ENCODE peak calls at places on chromosome 1, in eight cellular contexts. H is IMR-90, C is PC-9, G is endothelial cell of umbilical vein, A is PC-3, K is SK-N-SH, Q is fibroblast of lung, R is hepatocyte. U is an unnamed sample.

GRCh38 chr1:77469311-77469710 is 187.5 kb downstream of the AK5 start:
- DNase-seq in H (peak; percentile 7), C (no peak), G (no peak), A (no peak), K (no peak), Q (no peak), R (no peak), U (no peak)

GRCh38 chr1:26784023-26784871 is 3.5 kb upstream of the PIGV start:
- DNase-seq in H (peak; percentile 80), C (peak; percentile 80), G (peak; percentile 60), A (peak; percentile 54), K (no peak), Q (peak; percentile 98), R (peak; percentile 80), U (peak; percentile 34)

GRCh38 chr1:48341221-48341620 is 118.7 kb downstream of the SLC5A9 start:
- DNase-seq in H (peak; percentile 3), C (no peak), G (peak; percentile 54), A (peak; percentile 25), K (no peak), Q (no peak), R (no peak), U (peak; percentile 41)

GRCh38 chr1:170095976-170096725 is 21.7 kb upstream of the KIFAP3 start:
- DNase-seq in H (no peak), C (no peak), G (no peak), A (no peak), K (no peak), Q (no peak), R (no peak), U (no peak)

GRCh38 chr1:20362856-20363255 is 72.2 kb downstream of the VWA5B1 start:
- DNase-seq in H (no peak), C (no peak), G (no peak), A (no peak), K (no peak), Q (no peak), R (no peak), U (no peak)

GRCh38 chr1:69221492-69221990 is 346.2 kb upstream of the LRRC7 start:
- DNase-seq in H (no peak), C (no peak), G (no peak), A (no peak), K (peak; percentile 20), Q (no peak), R (no peak), U (no peak)

GRCh38 chr1:21931171-21932093 is 5.7 kb downstream of the HSPG2 start:
- DNase-seq in H (peak; percentile 88), C (peak; percentile 87), G (peak; percentile 70), A (peak; percentile 58), K (no peak), Q (peak; percentile 88), R (peak; percentile 86), U (peak; percentile 91)

GRCh38 chr1:69898403-69898947 is 306.9 kb downstream of the LRRC40 start:
- DNase-seq in H (no peak), C (no peak), G (no peak), A (no peak), K (peak; percentile 41), Q (no peak), R (no peak), U (no peak)

GRCh38 chr1:198657550-198658064 is 18.8 kb downstream of the PTPRC start:
- DNase-seq in H (peak; percentile 98), C (peak; percentile 93), G (peak; percentile 66), A (peak; percentile 97), K (no peak), Q (peak; percentile 96), R (peak; percentile 59), U (peak; percentile 100)

GRCh38 chr1:117067528-117068370 is 7.6 kb downstream of the TTF2 start:
- DNase-seq in H (peak; percentile 70), C (peak; percentile 48), G (peak; percentile 51), A (peak; percentile 65), K (peak; percentile 70), Q (peak; percentile 73), R (peak; percentile 81), U (peak; percentile 33)

GRCh38 chr1:96962807-96963206 is 241.2 kb downstream of the PTBP2 start:
- DNase-seq in H (peak; percentile 31), C (peak; percentile 64), G (no peak), A (peak; percentile 79), K (no peak), Q (peak; percentile 6), R (peak; percentile 47), U (peak; percentile 87)

GRCh38 chr1:99680258-99680657 is 34.3 kb downstream of the PALMD start:
- DNase-seq in H (peak; percentile 43), C (no peak), G (peak; percentile 58), A (peak; percentile 25), K (no peak), Q (peak; percentile 41), R (no peak), U (peak; percentile 69)

GRCh38 chr1:52769346-52770033 is 43.2 kb downstream of the ZYG11B start:
- DNase-seq in H (no peak), C (no peak), G (no peak), A (no peak), K (no peak), Q (no peak), R (no peak), U (no peak)

GRCh38 chr1:234727018-234727757 is 117.2 kb upstream of the IRF2BP2 start:
- DNase-seq in H (peak; percentile 29), C (peak; percentile 62), G (no peak), A (peak; percentile 33), K (no peak), Q (no peak), R (no peak), U (no peak)

GRCh38 chr1:232249335-232249734 is 380.6 kb downstream of the SIPA1L2 start:
- DNase-seq in H (no peak), C (no peak), G (no peak), A (no peak), K (no peak), Q (no peak), R (no peak), U (no peak)

GRCh38 chr1:30109853-30110252 is 613.5 kb downstream of the MATN1 start:
- DNase-seq in H (peak; percentile 83), C (no peak), G (no peak), A (no peak), K (peak; percentile 80), Q (peak; percentile 90), R (no peak), U (peak; percentile 18)

GRCh38 chr1:201949491-201949890 is 3.1 kb upstream of the LMOD1 start:
- DNase-seq in H (no peak), C (no peak), G (no peak), A (no peak), K (no peak), Q (no peak), R (no peak), U (no peak)

GRCh38 chr1:228370941-228371740 is 35.5 kb downstream of the TRIM11 start:
- DNase-seq in H (no peak), C (peak; percentile 63), G (no peak), A (peak; percentile 70), K (no peak), Q (no peak), R (no peak), U (no peak)

GRCh38 chr1:215631040-215631439 is 63.9 kb downstream of the KCTD3 start:
- DNase-seq in H (no peak), C (no peak), G (no peak), A (no peak), K (no peak), Q (no peak), R (no peak), U (no peak)

GRCh38 chr1:155051777-155052398 is 772 bp downstream of the ADAM15 start:
- DNase-seq in H (peak; percentile 13), C (no peak), G (peak; percentile 45), A (peak; percentile 77), K (peak; percentile 70), Q (peak; percentile 8), R (no peak), U (no peak)

GRCh38 chr1:151455231-151455630 is 4.1 kb downstream of the POGZ start:
- DNase-seq in H (no peak), C (no peak), G (no peak), A (no peak), K (no peak), Q (peak; percentile 24), R (no peak), U (no peak)
- H4K20me1 ChIP-seq in H (peaks cover 33% of the 10 kb centered on the region), C (peaks cover 14% of the 10 kb centered on the region), G (no peaks in the 10 kb centered on the region), A (peaks cover 7% of the 10 kb centered on the region), K (peaks cover 26% of the 10 kb centered on the region), Q (no peaks in the 10 kb centered on the region), R (peaks cover 76% of the 10 kb centered on the region), U (peaks cover 55% of the 10 kb centered on the region)

GRCh38 chr1:42939216-42939615 is 19.5 kb downstream of the SLC2A1 start:
- DNase-seq in H (no peak), C (no peak), G (no peak), A (no peak), K (no peak), Q (no peak), R (peak; percentile 73), U (no peak)
- H4K20me1 ChIP-seq in H (peaks cover 65% of the 10 kb centered on the region), C (no peaks in the 10 kb centered on the region), G (no peaks in the 10 kb centered on the region), A (no peaks in the 10 kb centered on the region), K (no peaks in the 10 kb centered on the region), Q (no peaks in the 10 kb centered on the region), R (peaks cover 22% of the 10 kb centered on the region), U (peaks cover 12% of the 10 kb centered on the region)

GRCh38 chr1:42952353-42953001 is 6.2 kb downstream of the SLC2A1 start:
- DNase-seq in H (no peak), C (no peak), G (no peak), A (no peak), K (no peak), Q (no peak), R (no peak), U (no peak)

GRCh38 chr1:42947965-42948732 is 10.5 kb downstream of the SLC2A1 start:
- DNase-seq in H (no peak), C (peak; percentile 25), G (no peak), A (no peak), K (peak; percentile 46), Q (no peak), R (no peak), U (no peak)

GRCh38 chr1:42949312-42950145 is 9.1 kb downstream of the SLC2A1 start:
- DNase-seq in H (no peak), C (peak; percentile 56), G (peak; percentile 17), A (no peak), K (peak; percentile 37), Q (no peak), R (no peak), U (peak; percentile 64)

GRCh38 chr1:42951588-42951987 is 7.1 kb downstream of the SLC2A1 start:
- DNase-seq in H (no peak), C (no peak), G (no peak), A (no peak), K (no peak), Q (no peak), R (no peak), U (no peak)

DNA sequence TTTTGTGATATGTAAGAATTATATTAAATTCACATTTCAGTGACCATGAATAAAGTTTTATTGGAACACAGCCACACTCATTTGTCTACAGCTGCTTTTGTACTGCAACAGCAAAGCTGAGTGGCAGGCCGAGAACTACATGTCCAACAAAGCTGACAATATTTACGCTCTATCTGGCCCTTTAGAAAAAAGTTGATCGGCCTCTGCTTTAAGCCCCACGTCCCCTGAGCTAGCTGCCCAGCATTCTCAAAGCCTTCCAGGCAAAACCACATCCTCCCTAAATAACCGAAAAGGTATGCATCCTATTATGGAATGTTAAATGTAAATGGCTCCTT is 8.6 kb downstream of the SLC2A1 start:
- DNase-seq in H (peak; percentile 81), C (peak; percentile 65), G (no peak), A (peak; percentile 79), K (no peak), Q (peak; percentile 31), R (no peak), U (peak; percentile 92)
- H4K20me1 ChIP-seq in H (peaks cover 81% of the 10 kb centered on the region), C (peaks cover 5% of the 10 kb centered on the region), G (no peaks in the 10 kb centered on the region), A (peaks cover 39% of the 10 kb centered on the region), K (no peaks in the 10 kb centered on the region), Q (no peaks in the 10 kb centered on the region), R (peaks cover 96% of the 10 kb centered on the region), U (peaks cover 17% of the 10 kb centered on the region)

GRCh38 chr1:218294531-218294930 is 9.4 kb downstream of the RRP15 start:
- DNase-seq in H (peak; percentile 54), C (no peak), G (no peak), A (peak; percentile 45), K (no peak), Q (no peak), R (no peak), U (peak; percentile 8)
- H4K20me1 ChIP-seq in H (no peaks in the 10 kb centered on the region), C (peaks cover 10% of the 10 kb centered on the region), G (no peaks in the 10 kb centered on the region), A (peaks cover 15% of the 10 kb centered on the region), K (no peaks in the 10 kb centered on the region), Q (no peaks in the 10 kb centered on the region), R (no peaks in the 10 kb centered on the region), U (peaks cover 20% of the 10 kb centered on the region)